ENCODE peak calls at places on chromosomes 1 and 21, in five cellular contexts. H, L, Z, F and X are unnamed samples.

GRCh38 chr1:223873044-223873443 is 27.3 kb upstream of the TP53BP2 start:
- DNase-seq in Z (no peak), H (no peak), F (no peak), L (no peak), X (no peak)

GRCh38 chr1:13813398-13814012 is 113.5 kb downstream of the PRDM2 start:
- DNase-seq in H (no peak), Z (peak), L (no peak), F (no peak), X (no peak)

GRCh38 chr1:153515504-153516394 is 20.0 kb downstream of the S100A6 start:
- DNase-seq in Z (no peak), F (no peak), H (no peak), L (peak), X (peak)

GRCh38 chr21:37916795-37917142 is 512 bp upstream of the KCNJ6 start:
- DNase-seq in Z (no peak), F (no peak), H (no peak), L (no peak), X (peak)

GRCh38 chr1:198416276-198416675 is 124.2 kb downstream of the ATP6V1G3 start:
- DNase-seq in H (no peak), F (no peak), Z (no peak), L (no peak), X (no peak)

GRCh38 chr1:23554481-23555224 is 4.6 kb downstream of the ID3 start:
- DNase-seq in H (peak), F (no peak), L (peak), Z (peak), X (peak)

GRCh38 chr1:201504799-201505504 is 2.0 kb downstream of the CSRP1 start:
- DNase-seq in L (no peak), Z (no peak), H (no peak), F (no peak), X (no peak)

GRCh38 chr1:163758977-163759670 is 437.4 kb downstream of the NUF2 start:
- DNase-seq in H (no peak), F (no peak), L (no peak), Z (no peak), X (no peak)

GRCh38 chr21:34524671-34525601 is 12.9 kb upstream of the KCNE1 start:
- DNase-seq in H (no peak), L (no peak), Z (no peak), F (no peak), X (no peak)

GRCh38 chr1:38817958-38818705 is 41.4 kb downstream of the RRAGC start:
- DNase-seq in Z (peak), F (no peak), L (no peak), H (no peak), X (peak)

GRCh38 chr1:201990427-201990826 is 8.0 kb downstream of the RNPEP start:
- DNase-seq in L (no peak), F (no peak), Z (no peak), H (no peak), X (no peak)

GRCh38 chr1:219548386-219548785 is 64.5 kb downstream of the ZC3H11B start:
- DNase-seq in L (no peak), F (no peak), Z (no peak), H (no peak), X (no peak)

GRCh38 chr1:54806931-54807611 is 5.9 kb upstream of the TTC22 start:
- DNase-seq in F (no peak), Z (no peak), L (peak), H (no peak), X (no peak)

GRCh38 chr1:149942207-149942606 is 5.5 kb upstream of the MTMR11 start:
- DNase-seq in L (no peak), Z (no peak), H (no peak), F (no peak), X (no peak)

GRCh38 chr1:21072721-21073120 is 104.0 kb downstream of the EIF4G3 start:
- DNase-seq in H (no peak), Z (no peak), L (no peak), F (no peak), X (no peak)